ENCODE peak calls at places on chromosomes 5 and 9, in five cellular contexts. M, S, H, A and J are unnamed samples.

GRCh38 chr5:134851307-134851923 is 5.6 kb downstream of the C5orf24 start:
- DNase-seq in A (no peak), M (no peak), S (no peak), H (no peak), J (no peak)

GRCh38 chr9:101912698-101913097 is 174.3 kb upstream of the GRIN3A start:
- DNase-seq in H (no peak), A (no peak), S (no peak), M (no peak), J (no peak)

GRCh38 chr9:16828335-16829281 is 41.9 kb downstream of the BNC2 start:
- DNase-seq in A (peak), M (peak), S (no peak), H (no peak), J (no peak)

GRCh38 chr5:152349683-152350526 is 55.2 kb downstream of the NMUR2 start:
- DNase-seq in H (no peak), M (no peak), S (no peak), A (peak), J (no peak)

GRCh38 chr5:174293481-174293880 is 248.0 kb downstream of the NSG2 start:
- DNase-seq in M (no peak), A (no peak), H (no peak), S (no peak), J (peak)

GRCh38 chr5:116865651-116866050 is 291.0 kb upstream of the SEMA6A start:
- DNase-seq in S (no peak), M (no peak), H (no peak), A (no peak), J (no peak)

GRCh38 chr5:110853267-110853666 is 114.5 kb downstream of the SLC25A46 start:
- DNase-seq in S (no peak), M (no peak), A (no peak), H (no peak), J (no peak)

GRCh38 chr5:58149345-58149744 is 310.5 kb downstream of the PLK2 start:
- DNase-seq in A (no peak), S (no peak), H (no peak), M (no peak), J (no peak)

GRCh38 chr5:4099401-4099800 is 503.8 kb downstream of the IRX1 start:
- DNase-seq in H (no peak), M (no peak), A (no peak), S (no peak), J (no peak)

GRCh38 chr5:87526131-87526530 is 113.4 kb upstream of the CCNH start:
- DNase-seq in S (no peak), H (no peak), M (no peak), A (no peak), J (no peak)

GRCh38 chr5:147611483-147611882 is 101.6 kb upstream of the DPYSL3 start:
- DNase-seq in A (no peak), S (no peak), M (no peak), H (no peak), J (no peak)

GRCh38 chr9:122031806-122032205 is 61.3 kb downstream of the TTLL11 start:
- DNase-seq in A (no peak), M (no peak), H (no peak), S (no peak), J (no peak)

GRCh38 chr5:67318746-67319145 is 122.1 kb upstream of the CD180 start:
- DNase-seq in S (no peak), M (no peak), H (no peak), A (no peak), J (no peak)

GRCh38 chr5:173293817-173294672 is 34.2 kb downstream of the STC2 start:
- DNase-seq in H (peak), M (peak), S (peak), A (peak), J (peak)

GRCh38 chr9:116565986-116566385 is 121.1 kb upstream of the TRIM32 start:
- DNase-seq in H (no peak), M (no peak), S (no peak), A (no peak), J (no peak)

GRCh38 chr9:108184941-108185340 is 670.8 kb downstream of the ACTL7B start:
- DNase-seq in S (peak), A (peak), H (no peak), M (peak), J (no peak)

GRCh38 chr5:80620206-80620605 is 34.2 kb upstream of the MSH3 start:
- DNase-seq in H (no peak), A (no peak), M (no peak), S (no peak), J (no peak)

GRCh38 chr9:104810421-104811339 is 46.8 kb downstream of the NIPSNAP3B start:
- DNase-seq in S (no peak), M (no peak), A (peak), H (no peak), J (no peak)

GRCh38 chr5:172283862-172284274 is 304 bp upstream of the UBTD2 start:
- DNase-seq in H (no peak), A (peak), S (peak), M (peak), J (no peak)

GRCh38 chr5:157761690-157762611 is 18.4 kb downstream of the LSM11 start:
- DNase-seq in S (no peak), M (no peak), H (no peak), A (peak), J (no peak)

GRCh38 chr9:115413304-115413703 is 295.3 kb upstream of the TNC start:
- DNase-seq in S (no peak), H (no peak), M (no peak), A (no peak), J (no peak)

GRCh38 chr5:80867233-80867632 is 92.9 kb upstream of the RASGRF2 start:
- DNase-seq in H (no peak), A (no peak), S (no peak), M (no peak), J (no peak)

DNA sequence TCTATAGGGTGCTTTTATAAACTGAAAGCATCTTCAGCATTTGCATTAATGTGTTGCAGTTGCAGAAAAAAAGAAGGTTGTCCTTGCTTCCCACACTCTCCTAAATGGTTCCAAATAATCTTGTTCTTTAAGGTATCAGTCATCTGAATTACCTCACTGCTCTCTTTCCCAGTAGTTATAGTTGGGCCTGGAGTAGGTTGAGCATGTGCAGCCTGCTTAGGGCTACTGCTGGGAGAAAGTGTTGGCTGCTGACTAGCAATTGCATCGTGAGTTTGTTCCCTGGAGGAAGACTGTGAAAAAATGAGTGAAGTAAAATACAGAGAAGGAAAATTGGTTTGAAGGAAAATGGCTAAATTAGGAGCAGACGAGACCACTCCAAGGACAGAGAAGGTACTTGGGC is 74.5 kb downstream of the PRR16 start:
- DNase-seq in S (no peak), A (no peak), M (no peak), H (no peak), J (no peak)
- H3K4me3 ChIP-seq in S (no peak), A (no peak), M (no peak), H (no peak), J (no peak)

DNA sequence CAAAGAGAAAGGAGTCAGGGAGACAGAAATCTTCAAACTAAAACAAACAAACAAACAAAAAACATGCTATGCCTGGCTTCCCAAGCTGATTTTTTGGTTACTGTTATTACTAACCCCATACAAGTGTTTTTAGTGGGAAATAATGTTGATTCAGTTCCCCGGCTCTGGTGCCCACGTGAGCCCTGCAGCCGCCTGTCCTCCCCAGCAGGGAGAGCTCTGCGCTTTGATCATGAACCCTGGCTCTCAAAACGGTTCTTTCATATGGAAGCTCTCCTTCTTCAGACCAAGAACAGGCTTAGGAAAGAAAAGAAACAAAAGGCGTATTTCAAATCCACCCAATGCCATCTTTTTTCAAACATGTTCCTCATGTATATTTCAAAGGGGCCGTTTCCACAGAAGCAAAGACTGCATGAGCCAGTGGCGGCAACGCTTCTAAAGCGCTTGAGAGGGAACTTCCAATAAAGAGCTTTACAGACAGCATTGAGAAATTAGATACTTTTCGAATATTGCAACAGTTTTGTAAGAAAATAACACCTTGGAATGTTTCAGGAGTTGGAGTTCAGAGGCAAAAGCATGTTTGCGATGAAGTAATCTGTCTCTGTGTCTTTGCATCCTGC is 74.8 kb downstream of the ICE1 start:
- DNase-seq in S (no peak), M (peak), H (no peak), A (peak), J (no peak)
- TF ChIP-seq CTCF in S (no peak), M (peak), H (peak), A (peak), J (peak)

GRCh38 chr9:95771556-95772280 is 103.8 kb upstream of the ERCC6L2 start:
- DNase-seq in A (peak), S (no peak), M (no peak), H (no peak), J (no peak)

GRCh38 chr9:95773061-95773433 is 102.4 kb upstream of the ERCC6L2 start:
- DNase-seq in M (no peak), A (no peak), S (no peak), H (no peak), J (no peak)

GRCh38 chr9:95772320-95773060 is 103.0 kb upstream of the ERCC6L2 start:
- DNase-seq in A (peak), H (no peak), S (no peak), M (peak), J (no peak)

GRCh38 chr9:95776131-95776530 is 99.4 kb upstream of the ERCC6L2 start:
- DNase-seq in H (no peak), A (no peak), M (no peak), S (no peak), J (no peak)

DNA sequence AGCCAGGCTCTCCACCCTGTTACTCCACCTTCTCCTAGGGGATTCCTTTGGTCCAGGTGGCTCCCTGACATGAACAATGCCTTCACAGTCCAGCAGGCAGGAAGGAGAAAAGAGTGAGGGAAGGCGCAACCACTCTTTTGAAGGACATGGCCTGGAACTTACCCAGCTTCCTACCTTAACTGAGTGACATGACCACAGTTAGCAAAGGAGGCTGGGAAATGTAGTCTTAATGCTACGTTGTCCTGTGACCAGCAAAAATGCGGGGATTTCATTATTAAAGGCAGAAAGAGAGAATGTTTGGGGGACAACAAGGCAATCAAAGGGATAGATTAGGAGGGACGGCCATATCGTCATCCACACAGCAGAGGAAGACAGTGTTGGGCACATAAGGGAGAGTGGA is 100.3 kb upstream of the ERCC6L2 start:
- DNase-seq in H (no peak), S (no peak), A (no peak), M (no peak), J (no peak)
- H3K4me3 ChIP-seq in H (no peak), S (no peak), A (no peak), M (no peak), J (no peak)

GRCh38 chr5:169160405-169160901 is 140.5 kb downstream of the SLIT3 start:
- DNase-seq in H (no peak), S (no peak), M (no peak), A (no peak), J (no peak)
- TF ChIP-seq CTCF in H (no peak), S (no peak), M (no peak), A (no peak), J (no peak)

GRCh38 chr9:14312721-14313377 is 1.1 kb downstream of the NFIB start:
- DNase-seq in S (peak), A (peak), H (no peak), M (no peak), J (no peak)
- H3K4me3 ChIP-seq in S (peak), A (peak), H (no peak), M (peak), J (peak)

GRCh38 chr9:137227057-137227852 is at the start of gene RNF224:
- DNase-seq in A (peak), M (peak), H (no peak), S (peak), J (no peak)
- TF ChIP-seq CTCF in A (peak), M (peak), H (peak), S (peak), J (peak)

DNA sequence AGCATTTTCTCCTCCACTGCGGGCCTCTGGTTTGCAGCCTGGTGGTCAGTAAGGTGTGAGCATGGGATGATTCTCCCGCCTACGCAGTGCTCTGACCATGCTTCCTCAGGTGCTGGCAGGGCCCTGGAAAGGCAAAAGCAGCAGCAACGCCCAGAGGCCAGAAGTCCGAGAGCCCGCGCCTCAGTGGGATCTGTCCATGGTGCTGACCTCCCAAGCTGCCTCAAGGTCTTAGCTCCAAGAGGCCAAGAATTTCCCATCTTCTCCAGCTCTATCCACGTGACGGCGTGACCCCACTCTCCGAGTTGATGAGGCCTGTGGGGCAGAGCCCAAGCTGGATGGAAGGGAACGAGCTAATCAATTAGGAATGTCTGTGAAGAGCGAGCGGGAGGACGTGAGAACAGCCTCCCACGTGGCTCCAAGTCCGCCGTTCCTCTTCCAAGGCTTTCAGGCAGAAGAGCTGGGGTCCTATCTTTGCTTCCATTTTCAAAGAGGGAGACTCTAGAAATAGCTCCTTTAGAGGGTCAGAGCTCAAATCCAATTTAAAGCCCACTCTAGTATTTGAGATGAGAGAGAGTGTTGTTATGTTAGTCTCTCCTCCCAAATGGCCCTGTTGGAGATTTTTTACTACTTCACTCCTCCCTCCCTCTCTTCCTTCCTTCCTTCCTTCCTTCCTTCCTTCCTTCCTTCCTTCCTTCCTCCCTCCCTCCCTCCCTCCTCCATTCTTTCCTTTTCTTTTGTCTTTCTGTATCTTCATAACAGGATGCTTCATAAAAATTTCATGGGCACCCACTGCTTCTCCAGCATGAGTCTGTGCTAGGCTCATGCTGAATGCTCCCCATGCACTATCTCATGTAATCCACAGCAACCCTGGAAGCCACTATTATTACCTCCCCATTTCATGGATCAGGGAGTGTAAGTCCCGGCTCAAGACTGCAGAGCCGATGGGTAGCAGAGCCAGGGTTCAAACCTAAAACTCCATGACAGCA is 69.3 kb downstream of the OLFM1 start:
- DNase-seq in A (no peak), M (no peak), S (no peak), H (no peak), J (no peak)
- H3K4me3 ChIP-seq in A (no peak), M (no peak), S (no peak), H (no peak), J (no peak)

GRCh38 chr9:81823672-81824554 is 104.3 kb upstream of the SPATA31D4 start:
- DNase-seq in S (no peak), M (no peak), A (no peak), H (no peak), J (no peak)

GRCh38 chr9:81827616-81828296 is 100.5 kb upstream of the SPATA31D4 start:
- DNase-seq in S (no peak), A (no peak), M (peak), H (peak), J (no peak)

GRCh38 chr9:81825831-81826540 is 102.2 kb upstream of the SPATA31D4 start:
- DNase-seq in S (no peak), M (peak), A (no peak), H (no peak), J (no peak)

GRCh38 chr9:81824802-81825770 is 103.1 kb upstream of the SPATA31D4 start:
- DNase-seq in M (peak), H (no peak), S (no peak), A (no peak), J (no peak)

DNA sequence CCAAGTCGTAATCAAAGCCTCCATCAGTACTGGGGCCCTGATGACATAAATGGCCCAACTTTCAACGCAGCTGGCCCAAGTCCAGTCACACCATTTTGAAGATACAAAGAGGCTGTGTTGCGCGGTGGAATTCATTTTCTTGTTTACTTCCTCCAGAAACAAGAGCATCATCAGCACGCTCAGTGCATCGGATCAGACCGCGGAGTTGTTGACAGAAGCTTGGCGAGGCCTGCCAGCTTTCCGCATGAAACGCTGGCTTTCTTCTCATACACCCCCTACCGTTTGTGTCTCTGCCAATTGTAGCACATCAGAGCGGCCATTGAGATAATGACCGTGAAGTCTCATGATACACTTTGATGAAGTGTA is 101.7 kb upstream of the SPATA31D4 start:
- DNase-seq in A (no peak), M (peak), S (no peak), H (no peak), J (no peak)
- TF ChIP-seq CTCF in A (no peak), M (no peak), S (no peak), H (no peak), J (no peak)